ENCODE peak calls at places on chromosomes 7 and 10, in four cellular contexts. E, A, P and O are unnamed samples.

GRCh38 chr10:132546567-132547420 is 9.2 kb downstream of the INPP5A start:
- DNase-seq in E (no peak), A (no peak), P (no peak), O (no peak)

GRCh38 chr10:132227851-132228390 is 41.2 kb downstream of the DPYSL4 start:
- DNase-seq in E (no peak), A (no peak), P (no peak), O (no peak)

GRCh38 chr10:72449842-72450495 is 95.2 kb upstream of the DNAJB12 start:
- DNase-seq in E (no peak), P (no peak), A (peak; percentile 10), O (no peak)

GRCh38 chr10:48418189-48418588 is 111.7 kb downstream of the MAPK8 start:
- DNase-seq in A (no peak), E (no peak), P (no peak), O (no peak)

GRCh38 chr7:101681170-101682007 is 52.3 kb upstream of the MYL10 start:
- DNase-seq in A (no peak), E (peak; percentile 26), P (no peak), O (no peak)

GRCh38 chr7:14888904-14889482 is 13.6 kb downstream of the DGKB start:
- DNase-seq in E (no peak), P (no peak), A (no peak), O (no peak)

GRCh38 chr7:2670720-2671391 is 17.1 kb upstream of the AMZ1 start:
- DNase-seq in A (peak; percentile 54), P (peak; percentile 78), E (peak; percentile 51), O (peak; percentile 28)

GRCh38 chr7:132377703-132378584 is 198.3 kb downstream of the PLXNA4 start:
- DNase-seq in E (no peak), A (no peak), P (no peak), O (no peak)

GRCh38 chr10:89251417-89252224 is at the start of gene LIPA:
- DNase-seq in E (peak; percentile 97), P (peak; percentile 1), A (peak; percentile 94), O (peak; percentile 85)

GRCh38 chr10:69334258-69335062 is 56.2 kb downstream of the HK1 start:
- DNase-seq in A (no peak), P (peak; percentile 95), E (no peak), O (no peak)

GRCh38 chr10:89699581-89700064 is 1.8 kb upstream of the KIF20B start:
- DNase-seq in E (no peak), P (no peak), A (peak; percentile 95), O (no peak)

GRCh38 chr10:92241158-92241500 is 49.7 kb downstream of the CPEB3 start:
- DNase-seq in E (no peak), A (peak; percentile 24), P (peak; percentile 45), O (no peak)

GRCh38 chr10:24419067-24419466 is 210.1 kb downstream of the KIAA1217 start:
- DNase-seq in E (no peak), A (no peak), P (no peak), O (no peak)

GRCh38 chr10:23114228-23114850 is 19.0 kb downstream of the MSRB2 start:
- DNase-seq in P (no peak), A (no peak), E (no peak), O (no peak)

GRCh38 chr7:7565018-7565680 is 1.5 kb upstream of the MIOS start:
- DNase-seq in A (no peak), E (no peak), P (no peak), O (no peak)

GRCh38 chr10:132540456-132540855 is 2.9 kb downstream of the INPP5A start:
- DNase-seq in P (no peak), E (no peak), A (no peak), O (no peak)

GRCh38 chr10:30963994-30964930 is 67.4 kb downstream of the ZNF438 start:
- DNase-seq in P (no peak), A (no peak), E (no peak), O (no peak)

GRCh38 chr7:131294553-131294952 is 33.1 kb upstream of the MKLN1 start:
- DNase-seq in A (peak; percentile 7), E (no peak), P (no peak), O (no peak)

GRCh38 chr7:98997836-98998235 is 119.5 kb downstream of the TRRAP start:
- DNase-seq in A (no peak), E (no peak), P (no peak), O (no peak)

GRCh38 chr7:157158400-157158799 is 19.7 kb downstream of the UBE3C start:
- DNase-seq in E (no peak), A (no peak), P (no peak), O (no peak)

GRCh38 chr10:116272497-116273221 is at the start of gene GFRA1:
- DNase-seq in A (no peak), E (no peak), P (no peak), O (no peak)

GRCh38 chr7:44547536-44548221 is 6.5 kb upstream of the NPC1L1 start:
- DNase-seq in A (peak; percentile 48), E (no peak), P (no peak), O (no peak)

GRCh38 chr10:17024461-17024860 is 105.2 kb downstream of the CUBN start:
- DNase-seq in E (no peak), A (no peak), P (no peak), O (no peak)

GRCh38 chr7:159201722-159202330 is 57.2 kb upstream of the VIPR2 start:
- DNase-seq in A (no peak), P (peak; percentile 34), E (no peak), O (no peak)

GRCh38 chr7:835491-836401 is 3.5 kb downstream of the SUN1 start:
- DNase-seq in A (no peak), E (no peak), P (no peak), O (no peak)

GRCh38 chr10:78515873-78516153 is 482.1 kb downstream of the RPS24 start:
- DNase-seq in E (no peak), A (no peak), P (no peak), O (no peak)

GRCh38 chr7:112001089-112001826 is 204.9 kb downstream of the DOCK4 start:
- DNase-seq in E (peak; percentile 37), A (peak; percentile 26), P (no peak), O (peak; percentile 38)

GRCh38 chr7:30232366-30232765 is 52.0 kb upstream of the ZNRF2 start:
- DNase-seq in E (no peak), A (no peak), P (no peak), O (no peak)

GRCh38 chr7:154646126-154647013 is 356.6 kb downstream of the PAXIP1 start:
- DNase-seq in E (no peak), A (no peak), P (peak; percentile 68), O (no peak)

GRCh38 chr10:78312197-78313046 is 278.8 kb downstream of the RPS24 start:
- DNase-seq in E (no peak), A (no peak), P (no peak), O (no peak)

GRCh38 chr10:71805776-71806705 is 32.7 kb upstream of the VSIR start:
- DNase-seq in P (peak; percentile 89), E (peak; percentile 10), A (no peak), O (no peak)

GRCh38 chr10:47340613-47341170 is 7.5 kb upstream of the RBP3 start:
- DNase-seq in P (peak; percentile 83), E (peak; percentile 48), A (peak; percentile 47), O (peak; percentile 68)

GRCh38 chr10:17062009-17062408 is 67.6 kb downstream of the CUBN start:
- DNase-seq in E (peak; percentile 50), P (no peak), A (no peak), O (no peak)

GRCh38 chr10:60662917-60663614 is 115.2 kb upstream of the CDK1 start:
- DNase-seq in E (peak; percentile 7), A (no peak), P (peak; percentile 75), O (no peak)

GRCh38 chr10:125878957-125879835 is 1.9 kb downstream of the DHX32 start:
- DNase-seq in P (no peak), A (peak; percentile 87), E (peak; percentile 93), O (peak; percentile 89)

GRCh38 chr10:127921075-127921750 is 14.3 kb downstream of the PTPRE start:
- DNase-seq in A (no peak), E (no peak), P (no peak), O (no peak)

GRCh38 chr10:127921751-127922140 is 14.8 kb downstream of the PTPRE start:
- DNase-seq in E (no peak), P (no peak), A (no peak), O (no peak)

GRCh38 chr10:127922206-127922605 is 15.3 kb downstream of the PTPRE start:
- DNase-seq in E (no peak), P (no peak), A (no peak), O (no peak)

GRCh38 chr10:127923646-127924045 is 16.7 kb downstream of the PTPRE start:
- DNase-seq in P (no peak), E (no peak), A (no peak), O (no peak)

GRCh38 chr10:127922675-127923366 is 15.9 kb downstream of the PTPRE start:
- DNase-seq in P (no peak), A (peak; percentile 9), E (peak; percentile 83), O (peak; percentile 4)
- TF ChIP-seq TCF7L2 in P (no peak), A (no peak), E (no peak), O (no peak)

DNA sequence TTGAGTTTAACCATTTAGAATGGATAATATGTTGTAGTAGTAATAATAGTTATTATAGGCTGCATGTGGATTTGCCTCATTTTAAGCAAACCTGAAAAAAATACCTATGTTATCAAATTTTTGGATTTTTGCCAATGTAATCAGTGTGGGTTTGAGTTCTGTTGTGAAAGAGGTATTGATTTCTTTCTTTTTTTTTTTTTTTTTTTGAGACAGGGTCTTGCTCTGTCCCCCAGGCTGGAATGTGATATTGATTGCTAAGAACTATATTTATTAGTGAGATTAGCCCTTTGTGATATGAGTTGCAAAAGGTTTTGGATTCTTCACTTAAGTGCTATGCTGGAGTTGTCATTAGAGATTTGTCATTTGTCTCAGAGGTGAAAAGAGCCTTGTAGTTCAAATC is 124.4 kb downstream of the ST7 start:
- DNase-seq in E (no peak), P (no peak), A (peak; percentile 27), O (no peak)
- H3K4me1 ChIP-seq in E (peaks cover under 1% of the 10 kb centered on the region), P (no peaks in the 10 kb centered on the region), A (peaks cover 24% of the 10 kb centered on the region), O (peaks cover 2% of the 10 kb centered on the region)

DNA sequence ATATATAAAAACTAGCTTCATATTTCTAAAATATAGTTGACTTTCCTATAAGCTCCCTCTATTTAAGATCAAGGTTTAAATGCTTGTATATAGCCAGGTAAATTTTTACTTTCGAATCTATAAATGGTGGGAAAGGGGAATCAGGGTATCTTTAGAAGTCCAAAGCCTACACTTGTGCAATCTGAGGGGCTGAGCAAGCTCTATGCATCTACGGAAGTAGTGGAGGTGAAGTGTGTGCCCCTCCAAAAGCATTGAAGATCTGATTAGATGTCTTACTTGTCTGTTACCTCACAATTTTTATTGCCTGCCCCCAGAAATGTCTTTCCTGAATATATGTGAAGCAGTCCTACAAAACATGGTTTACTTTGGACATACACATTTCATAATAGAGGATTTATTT is 1.6 kb downstream of the AKAP9 start:
- DNase-seq in A (peak; percentile 16), E (no peak), P (peak; percentile 40), O (no peak)
- H3K4me3 ChIP-seq in A (peak overlapping the region; percentile 85), E (no peak overlapping the region), P (peak overlapping the region; percentile 87), O (peak overlapping the region; percentile 88)

DNA sequence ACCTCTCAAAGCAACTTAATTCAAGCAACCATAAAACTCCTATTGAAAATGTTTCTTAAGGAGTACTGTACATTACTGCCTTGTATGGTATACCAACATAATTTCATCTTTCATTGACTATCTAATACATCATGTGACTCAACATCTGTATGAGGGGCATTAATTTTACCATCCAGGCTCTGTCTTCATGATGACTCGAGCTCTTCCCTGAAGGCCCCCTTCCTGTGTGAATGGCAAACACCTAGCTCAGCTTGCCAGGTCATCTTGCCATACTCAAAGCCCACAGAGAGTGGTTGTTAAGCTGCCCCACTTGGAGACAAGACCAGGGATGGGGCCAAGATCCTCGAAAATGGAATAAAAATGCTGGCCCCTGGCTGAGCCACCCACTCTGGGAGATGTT is 82.4 kb downstream of the SGMS1 start:
- DNase-seq in A (no peak), E (no peak), P (no peak), O (no peak)
- TF ChIP-seq TCF7L2 in A (no peak), E (no peak), P (no peak), O (no peak)